ENCODE peak calls at places on chromosomes 11 and 22, in five cellular contexts. D, J, F, U and V are unnamed samples.
A peak's percentile ranks its signal among the peaks of the same experiment; 100 is the strongest.

GRCh38 chr11:95520765-95521542 is 268.6 kb downstream of the FAM76B start:
- DNase-seq in D (no peak), J (no peak), F (no peak), U (no peak), V (no peak)

GRCh38 chr22:41523464-41524221 is 20.6 kb downstream of the POLR3H start:
- DNase-seq in D (no peak), J (no peak), F (no peak), U (no peak), V (no peak)

GRCh38 chr11:36210529-36210928 is 78.7 kb downstream of the COMMD9 start:
- DNase-seq in D (no peak), J (no peak), F (no peak), U (no peak), V (no peak)

GRCh38 chr11:46307369-46307768 is 29.9 kb downstream of the CREB3L1 start:
- DNase-seq in D (no peak), J (no peak), F (no peak), U (no peak), V (no peak)

GRCh38 chr11:66564984-66565383 is 3.4 kb downstream of the CTSF start:
- DNase-seq in D (no peak), J (peak; percentile 72), F (no peak), U (no peak), V (no peak)

GRCh38 chr22:48405741-48406140 is 1421.9 kb downstream of the BRD1 start:
- DNase-seq in D (no peak), J (no peak), F (no peak), U (no peak), V (no peak)

GRCh38 chr11:121132211-121132976 is 31.4 kb downstream of the TECTA start:
- DNase-seq in D (no peak), J (no peak), F (no peak), U (no peak), V (no peak)

GRCh38 chr11:45795379-45795778 is 9.6 kb upstream of the SLC35C1 start:
- DNase-seq in D (no peak), J (no peak), F (no peak), U (no peak), V (peak; percentile 34)

GRCh38 chr11:66970808-66971442 is 4.2 kb upstream of the C11orf86 start:
- DNase-seq in D (peak; percentile 29), J (no peak), F (peak; percentile 91), U (peak; percentile 95), V (peak; percentile 77)

GRCh38 chr11:128891912-128892398 is 799 bp downstream of the KCNJ5 start:
- DNase-seq in D (no peak), J (no peak), F (no peak), U (no peak), V (peak; percentile 57)

GRCh38 chr11:48142886-48143285 is 73.7 kb upstream of the OR4B1 start:
- DNase-seq in D (no peak), J (no peak), F (no peak), U (no peak), V (no peak)

GRCh38 chr11:114183041-114183511 is 113.1 kb upstream of the NNMT start:
- DNase-seq in D (peak; percentile 58), J (no peak), F (no peak), U (no peak), V (peak; percentile 93)

GRCh38 chr11:41879186-41879738 is 419.8 kb upstream of the LRRC4C start:
- DNase-seq in D (no peak), J (no peak), F (no peak), U (no peak), V (no peak)

GRCh38 chr11:65204646-65205601 is 23.2 kb downstream of the CAPN1 start:
- DNase-seq in D (no peak), J (no peak), F (no peak), U (peak; percentile 37), V (peak; percentile 65)

GRCh38 chr22:43995798-43996169 is 28.3 kb upstream of the PARVB start:
- DNase-seq in D (no peak), J (no peak), F (no peak), U (no peak), V (no peak)

GRCh38 chr11:44464741-44465140 is 100.7 kb upstream of the CD82 start:
- DNase-seq in D (no peak), J (no peak), F (no peak), U (peak; percentile 18), V (no peak)

GRCh38 chr11:130638048-130638447 is 189.6 kb downstream of the ADAMTS15 start:
- DNase-seq in D (no peak), J (peak; percentile 70), F (no peak), U (no peak), V (no peak)

GRCh38 chr11:62108971-62109391 is 14.8 kb upstream of the INCENP start:
- DNase-seq in D (no peak), J (no peak), F (no peak), U (no peak), V (no peak)

GRCh38 chr22:19448076-19448607 is 631 bp upstream of the C22orf39 start:
- DNase-seq in D (peak; percentile 57), J (no peak), F (no peak), U (peak; percentile 55), V (peak; percentile 72)

GRCh38 chr22:19448739-19449421 is 1.4 kb upstream of the C22orf39 start:
- DNase-seq in D (no peak), J (no peak), F (no peak), U (no peak), V (no peak)

GRCh38 chr22:19449422-19449767 is 1.9 kb upstream of the C22orf39 start:
- DNase-seq in D (no peak), J (no peak), F (no peak), U (no peak), V (no peak)

GRCh38 chr22:19451570-19451969 is 4.1 kb upstream of the C22orf39 start:
- DNase-seq in D (no peak), J (no peak), F (no peak), U (no peak), V (no peak)

DNA sequence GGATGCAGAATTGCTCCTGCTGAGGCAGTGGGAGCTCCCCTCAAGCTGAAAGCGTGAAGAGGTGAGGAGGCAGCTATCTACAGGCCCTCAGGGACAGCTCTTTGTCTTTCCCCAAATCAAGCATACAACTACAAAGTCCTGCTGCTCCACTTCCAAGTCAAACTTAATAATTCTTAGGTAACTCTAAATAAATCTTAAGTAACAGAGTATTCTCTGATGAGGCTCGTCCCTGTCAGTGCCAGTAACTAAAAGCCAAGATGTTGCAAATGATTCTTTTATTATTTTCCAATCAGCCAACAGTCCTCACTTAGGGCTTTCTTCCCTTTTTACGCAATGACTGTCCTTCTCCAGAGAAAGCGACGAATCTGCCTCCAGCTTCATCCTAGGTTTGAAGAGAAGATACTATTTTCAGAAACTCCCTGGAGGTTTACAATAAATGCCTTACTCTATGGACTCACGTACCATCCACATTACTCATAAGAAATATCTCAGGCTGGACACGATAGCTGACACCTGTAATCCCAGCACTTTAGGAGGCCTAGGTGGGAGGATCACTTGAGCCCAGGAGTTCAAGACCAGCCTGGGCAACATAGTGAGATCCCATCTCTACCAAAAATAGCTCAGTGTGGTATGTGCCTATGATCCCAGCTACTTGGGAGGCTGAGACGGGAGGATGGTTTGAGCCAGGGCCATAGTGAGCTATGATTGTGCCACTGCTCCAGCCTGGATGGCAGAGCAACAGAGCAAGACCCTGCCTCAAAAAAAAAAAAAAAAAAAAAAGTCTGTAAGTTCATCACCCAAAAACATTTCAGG is 3.1 kb upstream of the C22orf39 start:
- DNase-seq in D (no peak), J (no peak), F (no peak), U (no peak), V (no peak)
- TF ChIP-seq POLR2AphosphoS5 in D (no peak), J (no peak), F (no peak), U (no peak), V (no peak)

GRCh38 chr11:31477528-31478255 is 31.7 kb downstream of the IMMP1L start:
- DNase-seq in D (no peak), J (no peak), F (no peak), U (no peak), V (no peak)
- H3K4me1 ChIP-seq in D (no peaks in the 10 kb centered on the region), J (no peaks in the 10 kb centered on the region), F (no peaks in the 10 kb centered on the region), U (no peaks in the 10 kb centered on the region), V (no peaks in the 10 kb centered on the region)

GRCh38 chr11:2860636-2861035 is 24.9 kb downstream of the CDKN1C start:
- DNase-seq in D (peak; percentile 37), J (no peak), F (no peak), U (peak; percentile 57), V (no peak)
- H3K27me3 ChIP-seq in D (peaks cover 38% of the 10 kb centered on the region), J (no peaks in the 10 kb centered on the region), F (no peaks in the 10 kb centered on the region), U (peaks cover 11% of the 10 kb centered on the region), V (peaks cover 37% of the 10 kb centered on the region)

DNA sequence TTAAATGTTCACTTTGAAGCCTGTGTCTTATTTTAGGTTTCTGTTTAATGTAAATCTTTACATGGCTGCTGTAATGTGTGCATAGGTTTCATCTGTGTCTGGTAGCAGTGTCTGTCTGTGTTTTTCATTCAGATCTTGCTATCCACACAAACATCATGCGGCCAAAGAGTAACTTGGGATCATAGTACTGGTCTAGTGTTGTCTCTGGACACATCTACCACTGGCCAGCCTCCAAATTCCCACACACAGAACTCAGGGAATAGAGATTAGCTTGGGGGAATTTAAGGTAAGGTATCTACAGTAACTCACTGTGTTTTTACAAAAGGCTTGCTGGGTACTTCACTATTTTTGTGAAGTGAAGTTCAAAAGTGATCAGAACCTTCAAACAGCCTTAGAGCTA is 32.1 kb upstream of the ZNF143 start:
- DNase-seq in D (no peak), J (no peak), F (no peak), U (peak; percentile 22), V (no peak)
- TF ChIP-seq POLR2AphosphoS5 in D (no peak), J (no peak), F (no peak), U (no peak), V (no peak)

DNA sequence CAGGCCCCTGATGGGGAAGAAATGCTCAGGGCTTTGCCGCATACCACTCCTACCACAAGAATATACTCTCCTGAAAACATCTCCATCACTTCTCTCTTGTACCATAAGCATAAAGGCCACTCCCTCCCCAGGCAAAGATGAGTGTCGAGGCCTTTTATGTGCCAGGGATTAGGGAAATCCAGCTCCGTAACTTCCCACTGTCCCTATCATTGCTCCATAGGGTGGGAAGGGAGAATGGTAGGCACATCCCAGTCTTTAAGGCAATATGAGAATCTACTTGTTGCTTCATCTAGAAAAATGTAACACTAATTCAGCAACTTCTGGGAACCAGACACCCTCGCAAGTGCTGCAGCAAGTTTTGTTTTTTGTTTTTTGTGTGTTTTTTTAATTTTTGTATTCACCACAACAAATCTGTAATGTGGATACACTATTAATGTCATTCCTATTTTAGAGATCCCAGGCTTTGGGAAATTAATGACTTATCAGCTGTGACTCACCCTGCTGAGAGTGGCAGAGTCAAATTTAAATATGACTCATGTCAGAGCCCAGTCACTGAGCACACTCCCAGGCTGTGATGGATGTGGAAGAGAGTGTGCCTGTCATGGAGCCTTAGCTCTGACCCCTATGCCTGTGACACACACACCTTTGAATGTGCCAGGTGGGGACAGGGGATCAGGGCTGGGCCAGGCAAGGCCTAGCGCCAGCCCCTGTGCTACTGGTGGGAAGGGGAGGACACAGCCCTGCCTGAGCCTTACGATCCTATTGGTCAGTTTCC is 23.4 kb downstream of the PANX1 start:
- DNase-seq in D (no peak), J (no peak), F (peak; percentile 76), U (peak; percentile 72), V (no peak)
- H3K4me1 ChIP-seq in D (peaks cover 9% of the 10 kb centered on the region), J (peaks cover 63% of the 10 kb centered on the region), F (peaks cover 67% of the 10 kb centered on the region), U (peaks cover 72% of the 10 kb centered on the region), V (peaks cover 50% of the 10 kb centered on the region)

GRCh38 chr11:25593221-25593620 is 738.7 kb upstream of the ANO3 start:
- DNase-seq in D (no peak), J (no peak), F (no peak), U (no peak), V (no peak)
- H3K27me3 ChIP-seq in D (no peaks in the 10 kb centered on the region), J (no peaks in the 10 kb centered on the region), F (no peaks in the 10 kb centered on the region), U (no peaks in the 10 kb centered on the region), V (no peaks in the 10 kb centered on the region)

GRCh38 chr11:27610287-27610686 is 90.0 kb downstream of the BDNF start:
- DNase-seq in D (no peak), J (no peak), F (no peak), U (no peak), V (no peak)
- TF ChIP-seq POLR2AphosphoS5 in D (no peak), J (no peak), F (no peak), U (no peak), V (no peak)